ENCODE peak calls at places on chromosomes 11 and 22, in six cellular contexts. H is GM23338, E is PC-3, A is HCT116, D is MM.1S, X is SK-N-SH. K is an unnamed sample. For H3K4me1, the result is how much of the 10 kb centered on the place peaks cover.

GRCh38 chr22:46802608-46803027 is 40.2 kb downstream of the TBC1D22A start:
- DNase-seq in H (no peak), E (no peak), A (no peak), D (no peak), X (no peak), K (no peak)

GRCh38 chr22:46812034-46812605 is 49.7 kb downstream of the TBC1D22A start:
- DNase-seq in H (no peak), E (no peak), A (no peak), D (no peak), X (no peak), K (no peak)

GRCh38 chr11:95790933-95791247 is 592 bp downstream of the CEP57 start:
- DNase-seq in H (peak), E (peak), A (peak), D (peak), X (peak), K (peak)

GRCh38 chr11:8566613-8567210 is 27.3 kb downstream of the STK33 start:
- DNase-seq in H (peak), E (peak), A (peak), D (peak), X (peak), K (peak)

GRCh38 chr22:27686534-27686933 is 115.0 kb downstream of the MN1 start:
- DNase-seq in H (no peak), E (no peak), A (peak), D (no peak), X (no peak), K (no peak)

GRCh38 chr11:122163420-122163819 is 47.4 kb upstream of the BLID start:
- DNase-seq in H (no peak), E (peak), A (no peak), D (no peak), X (no peak), K (no peak)

GRCh38 chr11:2740275-2740940 is 40.6 kb upstream of the KCNQ1OT1 start:
- DNase-seq in H (no peak), E (no peak), A (no peak), D (no peak), X (no peak), K (no peak)

GRCh38 chr11:37849731-37850130 is 1251.7 kb upstream of the RAG2 start:
- DNase-seq in H (no peak), E (no peak), A (no peak), D (no peak), X (peak), K (no peak)

GRCh38 chr22:37187552-37187890 is 526 bp downstream of the C1QTNF6 start:
- DNase-seq in H (no peak), E (peak), A (no peak), D (no peak), X (peak), K (no peak)

GRCh38 chr11:66842501-66842895 is 743 bp upstream of the RCE1 start:
- DNase-seq in H (no peak), E (no peak), A (no peak), D (no peak), X (no peak), K (no peak)

GRCh38 chr11:82776377-82776776 is 42.7 kb upstream of the FAM181B start:
- DNase-seq in H (no peak), E (peak), A (no peak), D (no peak), X (no peak), K (no peak)

GRCh38 chr11:44699497-44699896 is 27.3 kb upstream of the TSPAN18 start:
- DNase-seq in H (no peak), E (no peak), A (no peak), D (no peak), X (no peak), K (no peak)

GRCh38 chr11:74721479-74721835 is 9.8 kb downstream of the CHRDL2 start:
- DNase-seq in H (no peak), E (no peak), A (no peak), D (no peak), X (no peak), K (no peak)

GRCh38 chr22:41524809-41525449 is 19.3 kb downstream of the POLR3H start:
- DNase-seq in H (peak), E (no peak), A (no peak), D (no peak), X (no peak), K (no peak)

GRCh38 chr22:37186228-37186996 is 1.6 kb downstream of the C1QTNF6 start:
- DNase-seq in H (peak), E (peak), A (peak), D (peak), X (peak), K (peak)

GRCh38 chr22:26259510-26259909 is 90.2 kb downstream of the SEZ6L start:
- DNase-seq in H (peak), E (peak), A (peak), D (peak), X (no peak), K (peak)

GRCh38 chr22:39429186-39429585 is 27.6 kb upstream of the MGAT3 start:
- DNase-seq in H (no peak), E (no peak), A (no peak), D (no peak), X (no peak), K (no peak)

GRCh38 chr22:39426380-39427043 is 26.9 kb downstream of the TAB1 start:
- DNase-seq in H (no peak), E (no peak), A (no peak), D (no peak), X (no peak), K (no peak)

GRCh38 chr22:39428597-39429071 is 28.2 kb upstream of the MGAT3 start:
- DNase-seq in H (peak), E (no peak), A (no peak), D (no peak), X (no peak), K (no peak)

GRCh38 chr22:39429916-39430575 is 26.8 kb upstream of the MGAT3 start:
- DNase-seq in H (no peak), E (no peak), A (no peak), D (no peak), X (no peak), K (no peak)

GRCh38 chr22:39427751-39428596 is 28.4 kb downstream of the TAB1 start:
- DNase-seq in H (no peak), E (no peak), A (no peak), D (peak), X (no peak), K (no peak)
- H2AFZ ChIP-seq in H (no peak), E (no peak), A (no peak), D (peak), X (no peak), K (no peak)

DNA sequence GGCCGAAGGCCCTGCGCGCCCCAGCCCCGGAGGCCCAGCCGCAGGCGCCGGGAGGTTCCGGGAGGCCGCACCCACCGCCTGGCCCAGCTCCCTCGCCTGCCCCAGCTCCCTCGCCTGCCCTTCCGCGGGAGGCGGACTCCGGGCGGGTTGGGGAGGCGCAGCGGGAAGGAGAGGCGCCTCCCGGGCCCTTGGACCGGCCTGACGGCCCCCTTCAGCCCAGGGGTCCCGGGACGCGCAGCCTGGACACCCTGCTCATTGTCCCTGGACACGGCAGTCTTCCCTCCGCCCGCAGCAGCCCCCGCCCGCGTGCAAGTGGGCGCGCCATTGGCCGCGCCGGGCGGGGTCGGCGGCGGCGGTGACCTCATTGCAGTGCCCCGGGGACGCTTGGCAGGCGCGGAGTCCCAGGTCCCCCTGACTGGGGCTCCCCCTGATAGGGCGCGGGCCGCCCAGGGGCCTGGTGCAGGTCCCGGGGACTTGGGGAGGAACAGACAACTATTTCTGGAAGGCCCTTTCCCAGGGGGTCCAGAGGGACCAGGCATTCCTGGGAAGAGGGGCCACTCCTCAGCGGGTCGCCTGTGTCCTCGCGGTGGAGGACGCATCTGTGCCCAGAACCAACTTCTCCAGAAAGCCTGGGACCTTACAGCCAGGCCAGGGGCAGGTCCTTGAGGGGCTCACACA is 501 bp downstream of the CD151 start:
- DNase-seq in H (peak), E (no peak), A (no peak), D (peak), X (peak), K (no peak)
- H3K4me1 ChIP-seq in H (under half), E (under half), A (under half), D (under half), X (under half), K (under half)

GRCh38 chr11:13343067-13343466 is 65.5 kb downstream of the BMAL1 start:
- DNase-seq in H (no peak), E (no peak), A (no peak), D (no peak), X (no peak), K (peak)

GRCh38 chr11:13347901-13348300 is 70.3 kb downstream of the BMAL1 start:
- DNase-seq in H (no peak), E (no peak), A (no peak), D (no peak), X (no peak), K (no peak)

GRCh38 chr11:13346470-13346869 is 68.9 kb downstream of the BMAL1 start:
- DNase-seq in H (no peak), E (no peak), A (no peak), D (no peak), X (no peak), K (no peak)

GRCh38 chr11:13343931-13344717 is 66.5 kb downstream of the BMAL1 start:
- DNase-seq in H (peak), E (peak), A (no peak), D (peak), X (peak), K (peak)

DNA sequence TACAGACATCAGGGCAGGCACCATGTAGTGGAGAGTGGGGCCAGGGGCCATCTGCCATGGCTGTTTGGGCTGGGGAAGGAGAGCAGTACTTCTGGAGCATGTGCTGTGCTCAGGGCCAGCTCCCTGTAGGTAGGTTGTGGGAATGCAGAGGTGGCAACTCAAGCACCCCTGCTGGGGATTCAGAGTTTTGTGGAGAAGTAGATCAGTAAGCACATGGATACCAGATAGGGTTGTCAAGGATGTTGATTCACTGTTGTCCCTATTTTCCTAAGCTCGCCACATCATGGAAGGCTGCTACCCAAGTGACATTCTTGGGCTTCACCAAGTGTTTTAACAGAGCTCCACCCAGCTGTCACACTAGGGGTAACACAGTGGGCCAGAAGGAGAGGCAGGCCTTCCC is 67.2 kb downstream of the BMAL1 start:
- DNase-seq in H (peak), E (no peak), A (no peak), D (no peak), X (no peak), K (no peak)
- TF ChIP-seq EZH2phosphoT487 in H (no peak), E (no peak), A (no peak), D (no peak), X (no peak), K (no peak)

GRCh38 chr22:33519140-33519973 is 400.9 kb downstream of the LARGE1 start:
- DNase-seq in H (peak), E (peak), A (no peak), D (peak), X (peak), K (peak)
- H2AFZ ChIP-seq in H (no peak), E (no peak), A (no peak), D (no peak), X (no peak), K (peak)

GRCh38 chr11:1508491-1508891 is 21.9 kb upstream of the MOB2 start:
- DNase-seq in H (no peak), E (no peak), A (no peak), D (no peak), X (no peak), K (no peak)

GRCh38 chr11:1508986-1509385 is 22.4 kb upstream of the MOB2 start:
- DNase-seq in H (no peak), E (no peak), A (no peak), D (no peak), X (no peak), K (no peak)

GRCh38 chr11:1507381-1508140 is 21.0 kb upstream of the MOB2 start:
- DNase-seq in H (no peak), E (no peak), A (no peak), D (no peak), X (no peak), K (no peak)

GRCh38 chr11:1510928-1511327 is 24.3 kb upstream of the MOB2 start:
- DNase-seq in H (no peak), E (no peak), A (no peak), D (no peak), X (no peak), K (no peak)

DNA sequence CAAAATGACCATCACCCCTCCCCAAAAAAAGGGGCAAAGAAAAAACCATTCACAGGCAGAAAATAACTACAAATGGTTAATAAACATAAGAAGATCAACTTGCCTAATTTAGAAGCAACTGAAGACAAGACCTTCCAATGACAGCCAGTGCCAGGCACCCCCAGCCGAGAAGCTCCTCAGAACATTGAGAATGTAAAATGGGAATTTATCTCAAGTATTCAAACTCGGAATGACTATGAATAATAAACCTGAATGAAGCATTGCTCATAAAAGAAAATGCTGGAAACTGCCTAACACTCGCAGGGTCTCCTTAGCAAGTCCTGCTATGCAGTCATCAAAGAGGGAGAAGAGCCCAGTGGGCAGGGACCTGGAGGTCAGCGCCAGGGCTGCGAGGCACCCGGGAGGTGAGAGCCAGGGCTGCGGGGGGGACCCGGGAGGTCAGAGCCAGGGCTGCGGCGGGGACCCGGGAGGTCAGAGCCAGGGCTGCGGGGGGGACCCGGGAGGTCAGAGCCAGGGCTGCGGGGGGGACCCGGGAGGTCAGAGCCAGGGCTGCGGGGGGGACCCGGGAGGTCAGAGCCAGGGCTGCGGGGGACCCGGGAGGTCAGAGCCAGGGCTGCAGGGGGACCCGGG is 23.2 kb upstream of the MOB2 start:
- DNase-seq in H (no peak), E (no peak), A (no peak), D (no peak), X (no peak), K (no peak)
- H3K4me1 ChIP-seq in H (under half), E (under half), A (under half), D (under half), X (under half), K (under half)

GRCh38 chr11:132414451-132414850 is 1044.0 kb downstream of the NTM start:
- DNase-seq in H (no peak), E (no peak), A (no peak), D (no peak), X (no peak), K (no peak)

GRCh38 chr11:132410383-132410782 is 1040.0 kb downstream of the NTM start:
- DNase-seq in H (no peak), E (no peak), A (no peak), D (no peak), X (no peak), K (no peak)

GRCh38 chr11:132405728-132406127 is 1035.3 kb downstream of the NTM start:
- DNase-seq in H (peak), E (no peak), A (no peak), D (no peak), X (no peak), K (no peak)

GRCh38 chr11:132408877-132409276 is 1038.5 kb downstream of the NTM start:
- DNase-seq in H (no peak), E (no peak), A (no peak), D (peak), X (no peak), K (no peak)

GRCh38 chr11:132409591-132410375 is 1039.4 kb downstream of the NTM start:
- DNase-seq in H (no peak), E (no peak), A (no peak), D (no peak), X (no peak), K (no peak)
- TF ChIP-seq EZH2phosphoT487 in H (no peak), E (no peak), A (no peak), D (no peak), X (no peak), K (no peak)

DNA sequence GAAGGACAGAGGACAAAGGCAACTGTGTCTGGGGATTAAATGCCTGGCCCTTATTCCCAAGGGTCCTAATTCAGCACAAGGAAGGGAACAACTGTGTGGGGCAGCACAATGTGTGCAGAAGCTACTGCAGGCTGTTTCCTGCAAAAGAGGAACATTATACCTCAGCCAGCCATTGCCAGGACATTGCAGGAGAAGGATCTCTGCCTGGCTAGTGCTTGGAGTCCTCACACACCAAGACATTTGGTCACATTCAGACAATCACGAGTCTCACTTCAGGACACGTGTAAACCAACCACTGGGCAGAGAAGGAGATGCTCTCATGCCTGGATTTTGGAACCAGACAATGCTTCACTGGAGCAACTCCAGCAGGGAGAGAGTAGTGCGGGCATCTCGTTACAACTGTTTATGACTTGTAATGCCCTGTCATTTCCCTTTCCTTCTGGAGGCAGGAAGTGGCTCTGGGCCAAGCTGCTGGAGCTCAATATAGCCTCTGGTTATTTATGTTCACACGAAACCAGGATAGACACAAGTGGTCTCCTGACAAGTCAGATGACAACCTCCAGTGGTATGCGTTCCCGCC is 23.9 kb upstream of the ZC3H12C start:
- DNase-seq in H (no peak), E (peak), A (peak), D (no peak), X (no peak), K (no peak)
- H2AFZ ChIP-seq in H (no peak), E (no peak), A (peak), D (peak), X (peak), K (peak)

GRCh38 chr11:86803641-86804040 is 3.3 kb downstream of the PRSS23 start:
- DNase-seq in H (no peak), E (peak), A (no peak), D (no peak), X (no peak), K (no peak)
- H3K4me1 ChIP-seq in H (under half), E (under half), A (under half), D (under half), X (under half), K (under half)

GRCh38 chr11:104094576-104094975 is 58.1 kb downstream of the DDI1 start:
- DNase-seq in H (no peak), E (no peak), A (no peak), D (no peak), X (no peak), K (no peak)
- TF ChIP-seq EZH2phosphoT487 in H (no peak), E (no peak), A (no peak), D (no peak), X (no peak), K (no peak)

K was measured in OCI-LY7.